ENCODE peak calls at places on chromosomes 12 and 14, in seven cellular contexts. N is A673, D is left ventricle myocardium inferior, F is psoas muscle, W is fibroblast of lung, G is heart right ventricle, H is cardiac muscle cell. Z is an unnamed sample.

GRCh38 chr12:121992059-121992879 is 29.4 kb upstream of the BCL7A start:
- DNase-seq in W (peak; percentile 99), G (no peak), N (no peak), H (peak; percentile 95), D (no peak), F (no peak), Z (peak; percentile 35)

GRCh38 chr14:37480446-37481290 is 114.4 kb downstream of the FOXA1 start:
- DNase-seq in D (no peak), W (no peak), N (no peak), G (no peak), H (no peak), F (no peak), Z (no peak)

GRCh38 chr12:49279706-49280159 is 14.9 kb downstream of the TUBA1C start:
- DNase-seq in H (no peak), G (no peak), D (no peak), F (no peak), W (peak; percentile 62), N (peak; percentile 52), Z (no peak)

GRCh38 chr14:72479471-72479931 is 414.4 kb downstream of the DPF3 start:
- DNase-seq in G (no peak), W (peak; percentile 47), H (no peak), D (no peak), N (peak; percentile 54), F (no peak), Z (no peak)

GRCh38 chr14:61662437-61663311 is 32.6 kb upstream of the HIF1A start:
- DNase-seq in G (no peak), F (no peak), D (no peak), W (peak; percentile 83), N (peak; percentile 5), H (peak; percentile 80), Z (no peak)

GRCh38 chr12:102564026-102564425 is 83.7 kb upstream of the IGF1 start:
- DNase-seq in W (no peak), N (no peak), G (no peak), H (no peak), F (no peak), D (no peak), Z (no peak)

GRCh38 chr14:31692376-31692781 is 131.2 kb downstream of the NUBPL start:
- DNase-seq in G (peak; percentile 11), N (peak; percentile 33), H (peak; percentile 25), F (no peak), D (no peak), W (peak; percentile 39), Z (no peak)

GRCh38 chr14:49879683-49880204 is 13.1 kb upstream of the ARF6 start:
- DNase-seq in N (peak; percentile 79), D (no peak), F (peak; percentile 27), H (peak; percentile 75), W (peak; percentile 51), G (peak; percentile 30), Z (no peak)

GRCh38 chr14:95291859-95292542 is 27.7 kb downstream of the CLMN start:
- DNase-seq in G (peak; percentile 88), H (peak; percentile 53), D (peak; percentile 82), F (peak; percentile 74), N (peak; percentile 61), W (peak; percentile 27), Z (peak; percentile 81)

GRCh38 chr12:5573390-5573789 is 141.5 kb downstream of the NTF3 start:
- DNase-seq in W (no peak), G (no peak), N (no peak), H (no peak), F (no peak), D (no peak), Z (no peak)

GRCh38 chr14:70188292-70188607 is 501 bp downstream of the SLC8A3 start:
- DNase-seq in W (peak; percentile 9), F (peak; percentile 32), G (no peak), H (peak; percentile 9), N (no peak), D (no peak), Z (no peak)

GRCh38 chr12:95117178-95117599 is 43.8 kb upstream of the NR2C1 start:
- DNase-seq in F (no peak), W (peak; percentile 66), H (peak; percentile 84), G (peak; percentile 81), D (no peak), N (peak; percentile 84), Z (peak; percentile 61)

GRCh38 chr12:65826513-65827171 is 2.4 kb downstream of the HMGA2 start:
- DNase-seq in D (no peak), G (no peak), N (peak; percentile 61), F (no peak), H (peak; percentile 59), W (peak; percentile 83), Z (no peak)

GRCh38 chr12:93144109-93144508 is 215.0 kb upstream of the EEA1 start:
- DNase-seq in N (peak; percentile 79), H (no peak), G (no peak), F (no peak), W (no peak), D (no peak), Z (no peak)

GRCh38 chr12:4116251-4117111 is 157.1 kb upstream of the CCND2 start:
- DNase-seq in H (peak; percentile 77), D (no peak), F (no peak), G (peak; percentile 41), N (no peak), W (peak; percentile 77), Z (no peak)

GRCh38 chr12:57782243-57782607 is 362 bp upstream of the TSFM start:
- DNase-seq in G (no peak), F (no peak), N (no peak), W (no peak), H (no peak), D (no peak), Z (no peak)
- H3K4me3 ChIP-seq in G (no peak overlapping the region), F (peak overlapping the region; percentile 83), N (peak overlapping the region; percentile 95), W (peak overlapping the region; percentile 100), H (no peak overlapping the region), D (peak overlapping the region; percentile 96), Z (peak overlapping the region; percentile 87)

GRCh38 chr12:57225680-57226190 is 3.8 kb upstream of the SHMT2 start:
- DNase-seq in D (no peak), H (no peak), F (no peak), W (no peak), G (no peak), N (no peak), Z (no peak)

GRCh38 chr12:57229634-57230380 is at the start of gene SHMT2:
- DNase-seq in D (peak; percentile 92), F (peak; percentile 95), W (peak; percentile 89), H (peak; percentile 97), G (peak; percentile 95), N (peak; percentile 97), Z (peak; percentile 98)

GRCh38 chr12:57226588-57227314 is 2.8 kb upstream of the SHMT2 start:
- DNase-seq in N (no peak), H (no peak), F (no peak), W (no peak), G (no peak), D (no peak), Z (peak; percentile 37)

GRCh38 chr12:57229041-57229633 is 374 bp upstream of the SHMT2 start:
- DNase-seq in N (no peak), H (no peak), G (no peak), F (no peak), W (no peak), D (no peak), Z (no peak)

DNA sequence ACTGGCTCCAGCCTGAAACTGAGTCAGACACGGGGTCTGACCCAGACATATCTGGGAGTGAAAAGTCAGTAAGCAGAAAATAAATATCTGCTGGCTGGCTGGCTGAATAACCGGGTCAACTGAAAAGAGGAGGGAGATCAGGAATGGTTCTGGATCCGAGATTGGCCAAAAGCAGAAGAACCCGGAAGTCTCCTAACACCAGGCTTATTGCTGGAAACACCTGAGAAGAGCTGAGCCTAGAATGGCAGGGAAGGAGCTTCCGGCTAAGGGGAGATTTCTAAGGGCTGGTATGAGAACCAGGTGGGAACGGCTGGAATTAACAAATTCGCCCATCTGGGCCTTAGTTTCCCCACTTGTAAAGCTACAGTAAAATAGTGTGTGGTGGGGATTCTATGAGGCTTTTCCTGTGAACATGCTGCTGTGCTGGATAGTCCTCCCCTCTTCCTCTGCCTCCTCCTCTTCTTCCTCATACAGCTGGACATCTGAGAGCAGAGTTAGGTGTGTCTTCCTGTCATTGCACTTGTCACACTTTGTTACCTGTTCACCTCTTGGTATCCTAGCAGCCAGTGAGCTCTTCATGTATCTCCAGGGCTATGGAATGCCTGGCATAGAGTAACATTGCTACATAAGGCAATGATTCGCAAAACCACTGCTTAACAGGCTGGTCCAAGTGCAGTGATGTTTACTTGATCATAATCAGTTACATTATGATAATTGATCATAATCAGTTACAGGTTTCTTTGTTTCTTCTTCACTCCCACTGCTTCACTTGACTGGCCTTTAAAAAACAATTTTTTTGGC is 2.0 kb upstream of the SHMT2 start:
- DNase-seq in H (no peak), W (no peak), F (no peak), N (no peak), G (no peak), D (no peak), Z (no peak)
- H3K4me1 ChIP-seq in H (peaks cover 13% of the 10 kb centered on the region), W (peaks cover 23% of the 10 kb centered on the region), F (peaks cover 12% of the 10 kb centered on the region), N (peaks cover 33% of the 10 kb centered on the region), G (peaks cover 46% of the 10 kb centered on the region), D (peaks cover 45% of the 10 kb centered on the region), Z (no peaks in the 10 kb centered on the region)

DNA sequence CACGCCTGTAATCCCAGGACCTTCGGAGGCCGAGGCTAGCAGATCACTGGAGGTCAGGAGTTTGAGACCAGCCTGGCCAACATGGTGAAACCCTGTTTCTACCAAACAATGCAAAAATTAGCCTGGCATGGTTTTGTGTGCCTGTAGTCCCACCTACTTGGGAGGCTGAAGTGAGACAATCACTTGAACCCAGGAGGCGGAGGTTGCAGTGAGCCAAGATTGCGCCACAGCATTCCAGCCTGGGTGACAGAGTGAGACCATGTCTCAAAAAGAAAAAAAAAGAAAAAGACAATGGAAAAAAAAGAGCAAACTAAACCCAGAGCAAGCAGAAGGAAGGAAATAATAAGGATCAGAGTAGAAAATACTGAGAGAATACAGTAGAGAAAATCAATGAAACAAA is 5.4 kb downstream of the CHURC1 start:
- DNase-seq in W (no peak), G (no peak), N (no peak), H (peak; percentile 30), F (peak; percentile 29), D (no peak), Z (no peak)
- H3K9me3 ChIP-seq in W (no peaks in the 10 kb centered on the region), G (no peaks in the 10 kb centered on the region), N (no peaks in the 10 kb centered on the region), H (no peaks in the 10 kb centered on the region), F (no peaks in the 10 kb centered on the region), D (no peaks in the 10 kb centered on the region), Z (no peaks in the 10 kb centered on the region)

GRCh38 chr12:131714759-131715158 is 3.9 kb downstream of the SFSWAP start:
- DNase-seq in F (no peak), W (no peak), H (no peak), D (no peak), N (no peak), G (no peak), Z (no peak)

GRCh38 chr12:131711551-131712205 is 788 bp downstream of the SFSWAP start:
- DNase-seq in G (no peak), N (no peak), H (no peak), D (no peak), W (no peak), F (no peak), Z (no peak)

GRCh38 chr12:131716282-131716681 is 5.4 kb downstream of the SFSWAP start:
- DNase-seq in G (no peak), W (no peak), N (no peak), H (no peak), D (no peak), F (no peak), Z (no peak)

GRCh38 chr12:131710464-131711457 is at the start of gene SFSWAP:
- DNase-seq in G (peak; percentile 74), D (peak; percentile 76), N (peak; percentile 84), W (peak; percentile 81), F (peak; percentile 82), H (peak; percentile 87), Z (peak; percentile 89)

DNA sequence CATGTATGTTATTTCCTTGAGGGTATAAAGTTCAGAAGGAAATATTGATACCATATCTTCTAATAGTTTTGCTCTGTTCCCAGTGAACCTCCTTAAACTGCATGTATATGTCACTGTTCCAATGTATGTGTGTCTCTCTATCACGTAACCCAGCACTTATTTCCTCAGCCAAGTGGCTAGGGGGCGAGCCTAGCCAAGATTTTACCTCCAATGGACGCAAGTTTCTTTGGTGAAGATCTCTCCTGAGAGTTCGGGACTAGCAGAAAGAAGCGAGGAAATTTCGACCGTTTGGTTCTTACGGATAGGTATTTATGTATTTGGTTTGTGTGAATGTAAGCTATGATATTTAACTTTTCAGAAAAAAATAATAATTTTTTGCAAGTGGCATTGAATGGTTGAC is 2.5 kb downstream of the SFSWAP start:
- DNase-seq in N (no peak), W (no peak), F (no peak), H (no peak), G (no peak), D (no peak), Z (no peak)
- H3K4me3 ChIP-seq in N (no peak overlapping the region), W (no peak overlapping the region), F (no peak overlapping the region), H (no peak overlapping the region), G (no peak overlapping the region), D (no peak overlapping the region), Z (no peak overlapping the region)